ENCODE peak calls at places on chromosomes 1 and 21, in six cellular contexts. One of them, this sample, is unnamed.

GRCh38 chr1:180504186-180504585 is 1.8 kb upstream of the ACBD6 start:
- DNase-seq in AG20443: no peak
- DNase-seq in NCI-H2081 treated with DMSO at 0.1 percent for 48 hours: no peak
- DNase-seq in activated CD4-positive, alpha-beta T cell treated with anti-CD3 and anti-CD28 coated beads, Interleukin-2, amount 50 U/mL, for 1 hour: no peak
- DNase-seq in foreskin fibroblast: no peak
- DNase-seq in activated naive CD8-positive, alpha-beta T cell treated with anti-CD3 and anti-CD28 coated beads for 36 hours: no peak
- DNase-seq in this sample: no peak

GRCh38 chr1:6108937-6109636 is 63.4 kb downstream of the KCNAB2 start:
- DNase-seq in AG20443: peak
- DNase-seq in NCI-H2081 treated with DMSO at 0.1 percent for 48 hours: peak
- DNase-seq in activated CD4-positive, alpha-beta T cell treated with anti-CD3 and anti-CD28 coated beads, Interleukin-2, amount 50 U/mL, for 1 hour: peak
- DNase-seq in foreskin fibroblast: peak
- DNase-seq in activated naive CD8-positive, alpha-beta T cell treated with anti-CD3 and anti-CD28 coated beads for 36 hours: peak
- DNase-seq in this sample: no peak

GRCh38 chr1:31013187-31013864 is 52.2 kb downstream of the PUM1 start:
- DNase-seq in AG20443: no peak
- DNase-seq in NCI-H2081 treated with DMSO at 0.1 percent for 48 hours: no peak
- DNase-seq in activated CD4-positive, alpha-beta T cell treated with anti-CD3 and anti-CD28 coated beads, Interleukin-2, amount 50 U/mL, for 1 hour: no peak
- DNase-seq in foreskin fibroblast: peak
- DNase-seq in activated naive CD8-positive, alpha-beta T cell treated with anti-CD3 and anti-CD28 coated beads for 36 hours: no peak
- DNase-seq in this sample: no peak

GRCh38 chr1:56378376-56379070 is 200.8 kb downstream of the PLPP3 start:
- DNase-seq in AG20443: no peak
- DNase-seq in NCI-H2081 treated with DMSO at 0.1 percent for 48 hours: peak
- DNase-seq in activated CD4-positive, alpha-beta T cell treated with anti-CD3 and anti-CD28 coated beads, Interleukin-2, amount 50 U/mL, for 1 hour: no peak
- DNase-seq in foreskin fibroblast: no peak
- DNase-seq in activated naive CD8-positive, alpha-beta T cell treated with anti-CD3 and anti-CD28 coated beads for 36 hours: no peak
- DNase-seq in this sample: no peak

GRCh38 chr1:31788825-31789256 is 24.7 kb upstream of the ADGRB2 start:
- DNase-seq in AG20443: peak
- DNase-seq in NCI-H2081 treated with DMSO at 0.1 percent for 48 hours: no peak
- DNase-seq in activated CD4-positive, alpha-beta T cell treated with anti-CD3 and anti-CD28 coated beads, Interleukin-2, amount 50 U/mL, for 1 hour: peak
- DNase-seq in foreskin fibroblast: peak
- DNase-seq in activated naive CD8-positive, alpha-beta T cell treated with anti-CD3 and anti-CD28 coated beads for 36 hours: no peak
- DNase-seq in this sample: no peak

GRCh38 chr1:184033711-184034167 is 3.8 kb downstream of the COLGALT2 start:
- DNase-seq in AG20443: peak
- DNase-seq in NCI-H2081 treated with DMSO at 0.1 percent for 48 hours: no peak
- DNase-seq in activated CD4-positive, alpha-beta T cell treated with anti-CD3 and anti-CD28 coated beads, Interleukin-2, amount 50 U/mL, for 1 hour: no peak
- DNase-seq in foreskin fibroblast: peak
- DNase-seq in activated naive CD8-positive, alpha-beta T cell treated with anti-CD3 and anti-CD28 coated beads for 36 hours: no peak
- DNase-seq in this sample: no peak

GRCh38 chr1:225809842-225810578 is at the start of gene EPHX1:
- DNase-seq in AG20443: peak
- DNase-seq in NCI-H2081 treated with DMSO at 0.1 percent for 48 hours: peak
- DNase-seq in activated CD4-positive, alpha-beta T cell treated with anti-CD3 and anti-CD28 coated beads, Interleukin-2, amount 50 U/mL, for 1 hour: peak
- DNase-seq in foreskin fibroblast: peak
- DNase-seq in activated naive CD8-positive, alpha-beta T cell treated with anti-CD3 and anti-CD28 coated beads for 36 hours: peak
- DNase-seq in this sample: no peak

GRCh38 chr1:159009704-159010361 is at the start of gene IFI16:
- DNase-seq in AG20443: peak
- DNase-seq in NCI-H2081 treated with DMSO at 0.1 percent for 48 hours: no peak
- DNase-seq in activated CD4-positive, alpha-beta T cell treated with anti-CD3 and anti-CD28 coated beads, Interleukin-2, amount 50 U/mL, for 1 hour: peak
- DNase-seq in foreskin fibroblast: peak
- DNase-seq in activated naive CD8-positive, alpha-beta T cell treated with anti-CD3 and anti-CD28 coated beads for 36 hours: peak
- DNase-seq in this sample: no peak

GRCh38 chr1:112894010-112894292 is 62.0 kb downstream of the SLC16A1 start:
- DNase-seq in AG20443: no peak
- DNase-seq in NCI-H2081 treated with DMSO at 0.1 percent for 48 hours: no peak
- DNase-seq in activated CD4-positive, alpha-beta T cell treated with anti-CD3 and anti-CD28 coated beads, Interleukin-2, amount 50 U/mL, for 1 hour: no peak
- DNase-seq in foreskin fibroblast: no peak
- DNase-seq in activated naive CD8-positive, alpha-beta T cell treated with anti-CD3 and anti-CD28 coated beads for 36 hours: no peak
- DNase-seq in this sample: no peak

GRCh38 chr21:37546949-37547614 is 180.5 kb downstream of the DYRK1A start:
- DNase-seq in AG20443: no peak
- DNase-seq in NCI-H2081 treated with DMSO at 0.1 percent for 48 hours: no peak
- DNase-seq in activated CD4-positive, alpha-beta T cell treated with anti-CD3 and anti-CD28 coated beads, Interleukin-2, amount 50 U/mL, for 1 hour: no peak
- DNase-seq in foreskin fibroblast: peak
- DNase-seq in activated naive CD8-positive, alpha-beta T cell treated with anti-CD3 and anti-CD28 coated beads for 36 hours: no peak
- DNase-seq in this sample: peak

GRCh38 chr1:78607334-78607927 is 12.8 kb upstream of the IFI44L start:
- DNase-seq in AG20443: peak
- DNase-seq in NCI-H2081 treated with DMSO at 0.1 percent for 48 hours: no peak
- DNase-seq in activated CD4-positive, alpha-beta T cell treated with anti-CD3 and anti-CD28 coated beads, Interleukin-2, amount 50 U/mL, for 1 hour: no peak
- DNase-seq in foreskin fibroblast: no peak
- DNase-seq in activated naive CD8-positive, alpha-beta T cell treated with anti-CD3 and anti-CD28 coated beads for 36 hours: no peak
- DNase-seq in this sample: no peak

GRCh38 chr1:54406339-54407181 is at the start of gene SSBP3:
- DNase-seq in AG20443: peak
- DNase-seq in NCI-H2081 treated with DMSO at 0.1 percent for 48 hours: peak
- DNase-seq in activated CD4-positive, alpha-beta T cell treated with anti-CD3 and anti-CD28 coated beads, Interleukin-2, amount 50 U/mL, for 1 hour: peak
- DNase-seq in foreskin fibroblast: peak
- DNase-seq in activated naive CD8-positive, alpha-beta T cell treated with anti-CD3 and anti-CD28 coated beads for 36 hours: peak
- DNase-seq in this sample: peak

GRCh38 chr1:23103001-23103879 is 65.4 kb downstream of the LUZP1 start:
- DNase-seq in AG20443: no peak
- DNase-seq in NCI-H2081 treated with DMSO at 0.1 percent for 48 hours: no peak
- DNase-seq in activated CD4-positive, alpha-beta T cell treated with anti-CD3 and anti-CD28 coated beads, Interleukin-2, amount 50 U/mL, for 1 hour: no peak
- DNase-seq in foreskin fibroblast: no peak
- DNase-seq in activated naive CD8-positive, alpha-beta T cell treated with anti-CD3 and anti-CD28 coated beads for 36 hours: no peak
- DNase-seq in this sample: no peak

GRCh38 chr1:153000294-153000693 is 1.3 kb upstream of the SPRR3 start:
- DNase-seq in AG20443: no peak
- DNase-seq in NCI-H2081 treated with DMSO at 0.1 percent for 48 hours: no peak
- DNase-seq in activated CD4-positive, alpha-beta T cell treated with anti-CD3 and anti-CD28 coated beads, Interleukin-2, amount 50 U/mL, for 1 hour: no peak
- DNase-seq in foreskin fibroblast: no peak
- DNase-seq in activated naive CD8-positive, alpha-beta T cell treated with anti-CD3 and anti-CD28 coated beads for 36 hours: no peak
- DNase-seq in this sample: no peak

GRCh38 chr1:93846151-93846928 is 32.7 kb downstream of the DNTTIP2 start:
- DNase-seq in AG20443: peak
- DNase-seq in NCI-H2081 treated with DMSO at 0.1 percent for 48 hours: no peak
- DNase-seq in activated CD4-positive, alpha-beta T cell treated with anti-CD3 and anti-CD28 coated beads, Interleukin-2, amount 50 U/mL, for 1 hour: peak
- DNase-seq in foreskin fibroblast: peak
- DNase-seq in activated naive CD8-positive, alpha-beta T cell treated with anti-CD3 and anti-CD28 coated beads for 36 hours: peak
- DNase-seq in this sample: no peak

GRCh38 chr1:71522721-71523120 is 441.9 kb upstream of the ZRANB2 start:
- DNase-seq in AG20443: no peak
- DNase-seq in NCI-H2081 treated with DMSO at 0.1 percent for 48 hours: no peak
- DNase-seq in activated CD4-positive, alpha-beta T cell treated with anti-CD3 and anti-CD28 coated beads, Interleukin-2, amount 50 U/mL, for 1 hour: no peak
- DNase-seq in foreskin fibroblast: peak
- DNase-seq in activated naive CD8-positive, alpha-beta T cell treated with anti-CD3 and anti-CD28 coated beads for 36 hours: no peak
- DNase-seq in this sample: no peak

GRCh38 chr1:70542856-70543255 is 131.8 kb downstream of the CTH start:
- DNase-seq in AG20443: no peak
- DNase-seq in NCI-H2081 treated with DMSO at 0.1 percent for 48 hours: no peak
- DNase-seq in activated CD4-positive, alpha-beta T cell treated with anti-CD3 and anti-CD28 coated beads, Interleukin-2, amount 50 U/mL, for 1 hour: no peak
- DNase-seq in foreskin fibroblast: no peak
- DNase-seq in activated naive CD8-positive, alpha-beta T cell treated with anti-CD3 and anti-CD28 coated beads for 36 hours: no peak
- DNase-seq in this sample: no peak

GRCh38 chr21:41651396-41651795 is 115.5 kb downstream of the RIPK4 start:
- DNase-seq in AG20443: no peak
- DNase-seq in NCI-H2081 treated with DMSO at 0.1 percent for 48 hours: no peak
- DNase-seq in activated CD4-positive, alpha-beta T cell treated with anti-CD3 and anti-CD28 coated beads, Interleukin-2, amount 50 U/mL, for 1 hour: no peak
- DNase-seq in foreskin fibroblast: no peak
- DNase-seq in activated naive CD8-positive, alpha-beta T cell treated with anti-CD3 and anti-CD28 coated beads for 36 hours: no peak
- DNase-seq in this sample: no peak

GRCh38 chr1:53550201-53550741 is 91.1 kb downstream of the DMRTB1 start:
- DNase-seq in AG20443: peak
- DNase-seq in NCI-H2081 treated with DMSO at 0.1 percent for 48 hours: no peak
- DNase-seq in activated CD4-positive, alpha-beta T cell treated with anti-CD3 and anti-CD28 coated beads, Interleukin-2, amount 50 U/mL, for 1 hour: no peak
- DNase-seq in foreskin fibroblast: peak
- DNase-seq in activated naive CD8-positive, alpha-beta T cell treated with anti-CD3 and anti-CD28 coated beads for 36 hours: no peak
- DNase-seq in this sample: no peak

GRCh38 chr1:108719654-108720435 is 7.1 kb downstream of the FNDC7 start:
- DNase-seq in AG20443: peak
- DNase-seq in NCI-H2081 treated with DMSO at 0.1 percent for 48 hours: no peak
- DNase-seq in activated CD4-positive, alpha-beta T cell treated with anti-CD3 and anti-CD28 coated beads, Interleukin-2, amount 50 U/mL, for 1 hour: no peak
- DNase-seq in foreskin fibroblast: peak
- DNase-seq in activated naive CD8-positive, alpha-beta T cell treated with anti-CD3 and anti-CD28 coated beads for 36 hours: no peak
- DNase-seq in this sample: no peak

GRCh38 chr21:19198801-19199200 is 795.2 kb upstream of the TMPRSS15 start:
- DNase-seq in AG20443: no peak
- DNase-seq in NCI-H2081 treated with DMSO at 0.1 percent for 48 hours: no peak
- DNase-seq in activated CD4-positive, alpha-beta T cell treated with anti-CD3 and anti-CD28 coated beads, Interleukin-2, amount 50 U/mL, for 1 hour: no peak
- DNase-seq in foreskin fibroblast: no peak
- DNase-seq in activated naive CD8-positive, alpha-beta T cell treated with anti-CD3 and anti-CD28 coated beads for 36 hours: no peak
- DNase-seq in this sample: no peak

GRCh38 chr1:221793439-221794078 is 51.7 kb upstream of the DUSP10 start:
- DNase-seq in AG20443: no peak
- DNase-seq in NCI-H2081 treated with DMSO at 0.1 percent for 48 hours: no peak
- DNase-seq in activated CD4-positive, alpha-beta T cell treated with anti-CD3 and anti-CD28 coated beads, Interleukin-2, amount 50 U/mL, for 1 hour: no peak
- DNase-seq in foreskin fibroblast: no peak
- DNase-seq in activated naive CD8-positive, alpha-beta T cell treated with anti-CD3 and anti-CD28 coated beads for 36 hours: no peak
- DNase-seq in this sample: no peak

GRCh38 chr1:226871636-226872327 is 1.4 kb downstream of the PSEN2 start:
- DNase-seq in AG20443: no peak
- DNase-seq in NCI-H2081 treated with DMSO at 0.1 percent for 48 hours: no peak
- DNase-seq in activated CD4-positive, alpha-beta T cell treated with anti-CD3 and anti-CD28 coated beads, Interleukin-2, amount 50 U/mL, for 1 hour: no peak
- DNase-seq in foreskin fibroblast: no peak
- DNase-seq in activated naive CD8-positive, alpha-beta T cell treated with anti-CD3 and anti-CD28 coated beads for 36 hours: no peak
- DNase-seq in this sample: no peak

GRCh38 chr1:78673120-78673519 is 23.5 kb downstream of the IFI44 start:
- DNase-seq in AG20443: no peak
- DNase-seq in NCI-H2081 treated with DMSO at 0.1 percent for 48 hours: no peak
- DNase-seq in activated CD4-positive, alpha-beta T cell treated with anti-CD3 and anti-CD28 coated beads, Interleukin-2, amount 50 U/mL, for 1 hour: peak
- DNase-seq in foreskin fibroblast: no peak
- DNase-seq in activated naive CD8-positive, alpha-beta T cell treated with anti-CD3 and anti-CD28 coated beads for 36 hours: no peak
- DNase-seq in this sample: no peak

GRCh38 chr1:78401148-78401547 is 89.6 kb upstream of the PTGFR start:
- DNase-seq in AG20443: no peak
- DNase-seq in NCI-H2081 treated with DMSO at 0.1 percent for 48 hours: no peak
- DNase-seq in activated CD4-positive, alpha-beta T cell treated with anti-CD3 and anti-CD28 coated beads, Interleukin-2, amount 50 U/mL, for 1 hour: no peak
- DNase-seq in foreskin fibroblast: no peak
- DNase-seq in activated naive CD8-positive, alpha-beta T cell treated with anti-CD3 and anti-CD28 coated beads for 36 hours: no peak
- DNase-seq in this sample: no peak

GRCh38 chr21:45873866-45874265 is 107.7 kb upstream of the COL6A1 start:
- DNase-seq in AG20443: no peak
- DNase-seq in NCI-H2081 treated with DMSO at 0.1 percent for 48 hours: no peak
- DNase-seq in activated CD4-positive, alpha-beta T cell treated with anti-CD3 and anti-CD28 coated beads, Interleukin-2, amount 50 U/mL, for 1 hour: no peak
- DNase-seq in foreskin fibroblast: no peak
- DNase-seq in activated naive CD8-positive, alpha-beta T cell treated with anti-CD3 and anti-CD28 coated beads for 36 hours: no peak
- DNase-seq in this sample: no peak

GRCh38 chr21:28962465-28962864 is 30.2 kb downstream of the LTN1 start:
- DNase-seq in AG20443: no peak
- DNase-seq in NCI-H2081 treated with DMSO at 0.1 percent for 48 hours: no peak
- DNase-seq in activated CD4-positive, alpha-beta T cell treated with anti-CD3 and anti-CD28 coated beads, Interleukin-2, amount 50 U/mL, for 1 hour: no peak
- DNase-seq in foreskin fibroblast: no peak
- DNase-seq in activated naive CD8-positive, alpha-beta T cell treated with anti-CD3 and anti-CD28 coated beads for 36 hours: no peak
- DNase-seq in this sample: no peak